ENCODE peak calls at places on chromosomes 6 and 20, in four cellular contexts. W, X, Q and A are unnamed samples.

GRCh38 chr6:129345890-129346289 is 364.1 kb downstream of the ARHGAP18 start:
- DNase-seq in W (peak; percentile 33), X (no peak), Q (no peak), A (no peak)

GRCh38 chr6:14060971-14061370 is 56.6 kb upstream of the CD83 start:
- DNase-seq in W (no peak), X (no peak), Q (no peak), A (no peak)

GRCh38 chr20:46040902-46041535 is 12.0 kb downstream of the SLC12A5 start:
- DNase-seq in W (peak; percentile 61), X (peak; percentile 26), Q (no peak), A (peak; percentile 88)

GRCh38 chr6:159184559-159184958 is 15.4 kb downstream of the FNDC1 start:
- DNase-seq in W (peak; percentile 67), X (no peak), Q (no peak), A (no peak)

GRCh38 chr6:17281497-17282481 is 628 bp downstream of the RBM24 start:
- DNase-seq in W (peak; percentile 46), X (peak; percentile 24), Q (no peak), A (peak; percentile 66)

GRCh38 chr6:70375166-70375565 is 38.1 kb upstream of the FAM135A start:
- DNase-seq in W (peak; percentile 12), X (no peak), Q (no peak), A (no peak)

GRCh38 chr6:47524136-47524840 is 46.7 kb downstream of the CD2AP start:
- DNase-seq in W (peak; percentile 18), X (no peak), Q (no peak), A (no peak)

GRCh38 chr20:56249244-56249955 is 868 bp downstream of the MC3R start:
- DNase-seq in W (peak; percentile 1), X (no peak), Q (no peak), A (peak; percentile 6)

GRCh38 chr6:26033942-26034354 is 53.3 kb upstream of the HFE start:
- DNase-seq in W (no peak), X (peak; percentile 56), Q (no peak), A (no peak)

GRCh38 chr20:47235111-47235510 is 121.4 kb downstream of the ZMYND8 start:
- DNase-seq in W (no peak), X (no peak), Q (no peak), A (no peak)

GRCh38 chr20:21118138-21118537 is 7.7 kb upstream of the KIZ start:
- DNase-seq in W (no peak), X (no peak), Q (no peak), A (no peak)

GRCh38 chr6:122389704-122390103 is 9.7 kb upstream of the HSF2 start:
- DNase-seq in W (peak; percentile 24), X (no peak), Q (no peak), A (no peak)

GRCh38 chr20:46056027-46056833 is 27.2 kb downstream of the SLC12A5 start:
- DNase-seq in W (no peak), X (no peak), Q (no peak), A (no peak)

GRCh38 chr20:18057106-18057993 is at the start of gene OVOL2:
- DNase-seq in W (no peak), X (no peak), Q (no peak), A (peak; percentile 88)

GRCh38 chr20:43387737-43388136 is 70.0 kb upstream of the SRSF6 start:
- DNase-seq in W (no peak), X (no peak), Q (no peak), A (no peak)

GRCh38 chr20:63116412-63117106 is 99.4 kb downstream of the YTHDF1 start:
- DNase-seq in W (peak; percentile 35), X (no peak), Q (no peak), A (peak; percentile 97)

GRCh38 chr20:33668087-33668790 is 1.5 kb downstream of the ACTL10 start:
- DNase-seq in W (no peak), X (peak; percentile 18), Q (no peak), A (peak; percentile 97)

GRCh38 chr6:75493400-75494064 is at the start of gene FILIP1:
- DNase-seq in W (peak; percentile 77), X (peak; percentile 18), Q (no peak), A (peak; percentile 3)

GRCh38 chr6:112156694-112157093 is 69.3 kb downstream of the FAM229B start:
- DNase-seq in W (no peak), X (no peak), Q (no peak), A (no peak)

GRCh38 chr6:79385893-79386292 is 151.3 kb downstream of the LCA5 start:
- DNase-seq in W (peak; percentile 10), X (no peak), Q (no peak), A (no peak)

GRCh38 chr6:56334937-56335336 is 87.6 kb upstream of the COL21A1 start:
- DNase-seq in W (peak; percentile 49), X (no peak), Q (no peak), A (no peak)

GRCh38 chr6:75374913-75375530 is 90.4 kb upstream of the TMEM30A start:
- DNase-seq in W (no peak), X (no peak), Q (no peak), A (peak; percentile 9)

DNA sequence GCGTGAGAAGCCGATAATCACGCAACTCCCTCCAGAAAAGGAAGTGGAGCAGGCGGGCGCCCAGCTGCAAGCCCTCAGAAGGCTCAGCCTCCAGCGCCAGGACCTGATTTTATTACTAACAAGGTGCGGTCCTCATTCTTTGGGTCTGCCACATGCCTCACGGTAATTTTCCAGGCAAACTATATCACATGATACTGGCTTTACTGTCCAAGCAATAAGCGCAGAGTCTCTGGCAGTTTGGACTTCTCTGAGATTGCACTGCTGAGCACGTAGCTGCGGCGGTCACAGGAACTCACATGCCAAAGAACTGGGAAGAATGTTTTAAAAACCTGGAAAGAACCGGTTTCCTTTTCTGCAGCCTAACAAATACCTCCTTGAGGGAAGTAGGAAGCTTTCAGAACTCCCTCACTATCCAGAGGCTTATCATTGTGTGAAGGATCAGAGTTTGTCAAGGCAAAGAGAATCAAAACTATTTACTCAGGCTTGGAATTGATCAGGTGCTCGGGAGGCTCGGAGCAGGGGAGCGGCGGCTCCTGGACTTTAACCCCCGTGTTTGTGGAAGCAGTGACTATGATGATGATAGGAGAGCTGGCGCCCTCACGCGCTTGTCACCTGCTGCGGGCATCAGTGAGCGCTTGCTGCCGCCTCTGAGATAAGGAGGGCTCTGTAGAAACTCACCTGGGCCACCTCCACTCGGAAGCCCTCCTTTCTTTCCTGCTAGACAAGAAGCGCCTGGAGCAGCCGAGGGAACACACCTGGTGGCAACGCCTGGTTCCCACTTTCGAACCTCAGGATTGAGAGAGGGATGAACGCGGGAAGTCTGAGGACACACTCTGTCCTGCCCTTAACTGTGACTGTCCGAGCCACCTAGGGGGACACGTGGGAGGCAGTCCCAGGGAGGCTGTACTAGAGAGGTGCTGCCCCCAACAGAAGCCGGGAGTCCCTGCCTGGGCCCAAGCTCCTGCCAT is 27.2 kb upstream of the SYNJ2 start:
- DNase-seq in W (peak; percentile 65), X (no peak), Q (no peak), A (peak; percentile 56)
- H3K4me3 ChIP-seq in W (no peak overlapping the region), X (peak overlapping the region; percentile 18), Q (peak overlapping the region; percentile 30), A (no peak overlapping the region)

GRCh38 chr6:119276211-119276610 is 73.3 kb downstream of the MAN1A1 start:
- DNase-seq in W (no peak), X (no peak), Q (no peak), A (no peak)
- H3K4me3 ChIP-seq in W (no peak overlapping the region), X (no peak overlapping the region), Q (no peak overlapping the region), A (no peak overlapping the region)

GRCh38 chr20:44403194-44404112 is 48.0 kb downstream of the HNF4A start:
- DNase-seq in W (no peak), X (no peak), Q (no peak), A (peak; percentile 43)

GRCh38 chr20:44405785-44406571 is 50.5 kb downstream of the HNF4A start:
- DNase-seq in W (no peak), X (no peak), Q (no peak), A (peak; percentile 32)

GRCh38 chr20:44402391-44403193 is 47.1 kb downstream of the HNF4A start:
- DNase-seq in W (no peak), X (no peak), Q (no peak), A (no peak)

GRCh38 chr20:44405246-44405645 is 49.7 kb downstream of the HNF4A start:
- DNase-seq in W (no peak), X (no peak), Q (no peak), A (peak; percentile 42)

GRCh38 chr20:44404204-44405181 is 49.0 kb downstream of the HNF4A start:
- DNase-seq in W (no peak), X (no peak), Q (no peak), A (no peak)
- H3K4me3 ChIP-seq in W (no peak overlapping the region), X (no peak overlapping the region), Q (no peak overlapping the region), A (no peak overlapping the region)

DNA sequence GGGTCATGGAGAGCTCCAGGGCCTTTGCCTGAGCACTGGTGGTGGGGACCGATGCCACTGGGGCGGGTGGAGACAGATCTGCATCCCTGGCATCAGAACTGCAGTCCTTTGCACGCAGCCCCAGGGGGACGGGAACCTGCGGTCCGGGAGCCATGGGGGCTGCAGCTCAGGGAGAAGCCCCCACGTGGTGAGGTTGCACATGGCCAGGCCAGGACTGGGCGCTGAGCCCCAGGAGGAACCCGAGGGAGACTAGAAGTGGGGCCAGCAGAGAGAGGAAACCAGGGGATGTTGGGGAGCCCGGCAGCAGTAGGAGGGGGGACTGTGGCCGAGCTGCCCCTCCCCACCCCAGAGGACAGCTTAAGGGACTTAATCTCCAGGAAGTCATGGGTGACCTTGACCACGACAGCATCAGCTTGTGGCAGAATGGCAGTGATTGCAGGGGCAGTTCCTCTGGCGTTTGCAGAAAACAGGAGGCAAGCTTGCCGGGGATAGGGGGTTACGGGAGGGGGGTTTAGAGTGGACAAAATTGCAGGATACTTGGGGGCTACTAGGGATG is 18.0 kb upstream of the LSM14B start:
- DNase-seq in W (no peak), X (no peak), Q (no peak), A (peak; percentile 61)
- H3K4me3 ChIP-seq in W (no peak overlapping the region), X (no peak overlapping the region), Q (no peak overlapping the region), A (no peak overlapping the region)

GRCh38 chr6:28885149-28885738 is 38.5 kb downstream of the TRIM27 start:
- DNase-seq in W (no peak), X (no peak), Q (no peak), A (no peak)
- H3K4me3 ChIP-seq in W (no peak overlapping the region), X (no peak overlapping the region), Q (peak overlapping the region; percentile 2), A (no peak overlapping the region)

GRCh38 chr20:8019998-8020247 is 362 bp upstream of the TMX4 start:
- DNase-seq in W (no peak), X (no peak), Q (no peak), A (no peak)

GRCh38 chr20:8018928-8019177 is 708 bp downstream of the TMX4 start:
- DNase-seq in W (peak; percentile 49), X (no peak), Q (no peak), A (no peak)

GRCh38 chr20:8019178-8019997 is at the start of gene TMX4:
- DNase-seq in W (peak; percentile 99), X (peak; percentile 97), Q (peak; percentile 80), A (peak; percentile 92)

GRCh38 chr20:8021541-8022269 is 2.1 kb upstream of the TMX4 start:
- DNase-seq in W (peak; percentile 13), X (no peak), Q (no peak), A (no peak)

DNA sequence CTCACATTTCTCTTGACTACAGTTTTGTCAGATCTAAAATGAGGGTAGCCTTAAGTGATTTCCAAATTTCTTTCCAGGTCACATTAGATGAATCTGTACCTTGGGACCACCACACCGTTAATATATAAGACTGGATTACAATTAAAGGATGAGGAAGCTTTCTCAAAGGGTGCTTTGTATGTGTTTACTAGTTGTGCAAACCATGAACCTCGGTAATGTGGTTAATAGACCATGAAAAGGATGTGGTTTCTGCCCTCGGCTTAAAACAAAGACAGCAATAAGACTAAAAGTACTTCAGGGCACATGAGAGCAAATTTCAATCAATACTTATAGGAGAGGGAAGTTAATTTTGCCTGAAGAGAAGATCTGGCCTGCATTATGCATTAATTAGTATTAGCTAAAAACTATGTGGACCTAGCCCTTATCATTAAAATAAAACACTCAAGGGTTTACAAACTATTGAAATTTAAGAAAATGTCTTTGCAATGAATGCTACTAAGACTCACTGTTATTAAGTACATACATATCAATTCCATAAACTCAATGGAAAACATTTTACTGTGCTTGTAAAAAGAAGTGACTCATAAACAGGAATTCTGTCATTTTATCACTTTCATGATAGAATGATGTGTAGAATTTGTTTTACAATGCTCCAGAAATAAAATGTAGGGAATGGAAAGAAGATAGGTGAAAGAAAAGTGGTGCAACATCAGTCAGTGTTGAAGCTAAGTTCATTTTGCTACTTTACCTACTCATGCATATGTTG is 936 bp upstream of the TMX4 start:
- DNase-seq in W (peak; percentile 20), X (no peak), Q (no peak), A (no peak)
- H3K4me3 ChIP-seq in W (no peak overlapping the region), X (peak overlapping the region; percentile 83), Q (no peak overlapping the region), A (no peak overlapping the region)